ENCODE peak calls at places on chromosomes 3 and 15, in seven cellular contexts. E is BE2C, G is IMR-90, C is neural crest cell, D is right lobe of liver, S is suprapubic skin, I is nephron progenitor cell. F is an unnamed sample.
A peak's percentile ranks its signal among the peaks of the same experiment; 100 is the strongest.

GRCh38 chr15:84819291-84819768 is 2.2 kb downstream of the ALPK3 start:
- DNase-seq in E (peak; percentile 48), G (no peak), C (no peak), D (peak; percentile 49), S (no peak), I (no peak), F (no peak)

GRCh38 chr3:129597087-129597791 is 9.2 kb downstream of the PLXND1 start:
- DNase-seq in E (no peak), G (peak; percentile 36), C (no peak), D (no peak), S (no peak), I (peak; percentile 60), F (no peak)

GRCh38 chr15:37638139-37638538 is 296.3 kb upstream of the TMCO5A start:
- DNase-seq in E (no peak), G (no peak), C (no peak), D (no peak), S (no peak), I (no peak), F (no peak)

GRCh38 chr3:133797396-133798105 is 8.1 kb upstream of the SRPRB start:
- DNase-seq in E (no peak), G (peak; percentile 4), C (no peak), D (no peak), S (no peak), I (no peak), F (no peak)

GRCh38 chr3:134615743-134616142 is 35.1 kb downstream of the KY start:
- DNase-seq in E (no peak), G (no peak), C (no peak), D (no peak), S (no peak), I (no peak), F (no peak)

GRCh38 chr3:46946856-46947544 is 29.5 kb downstream of the CCDC12 start:
- DNase-seq in E (peak; percentile 66), G (peak; percentile 31), C (no peak), D (peak; percentile 73), S (no peak), I (no peak), F (no peak)

GRCh38 chr3:138854940-138855339 is 20.2 kb upstream of the PIK3CB start:
- DNase-seq in E (no peak), G (no peak), C (no peak), D (no peak), S (no peak), I (no peak), F (no peak)

GRCh38 chr3:23480324-23480704 is 277.2 kb downstream of the UBE2E2 start:
- DNase-seq in E (no peak), G (no peak), C (no peak), D (no peak), S (no peak), I (no peak), F (no peak)

GRCh38 chr15:94255540-94255939 is 24.2 kb downstream of the MCTP2 start:
- DNase-seq in E (no peak), G (no peak), C (no peak), D (no peak), S (no peak), I (no peak), F (no peak)

GRCh38 chr3:157493627-157494550 is 9.3 kb downstream of the VEPH1 start:
- DNase-seq in E (no peak), G (peak; percentile 71), C (no peak), D (no peak), S (no peak), I (no peak), F (no peak)

GRCh38 chr3:160885791-160886286 is 129.8 kb downstream of the PPM1L start:
- DNase-seq in E (peak; percentile 100), G (peak; percentile 27), C (peak; percentile 35), D (no peak), S (no peak), I (peak; percentile 69), F (no peak)

GRCh38 chr3:154244644-154245043 is 79.6 kb downstream of the DHX36 start:
- DNase-seq in E (no peak), G (peak; percentile 61), C (no peak), D (no peak), S (no peak), I (no peak), F (no peak)

GRCh38 chr3:181274025-181274424 is 284.5 kb upstream of the DNAJC19 start:
- DNase-seq in E (no peak), G (no peak), C (no peak), D (no peak), S (no peak), I (no peak), F (no peak)

GRCh38 chr15:90529369-90530249 is at the start of gene CRTC3:
- DNase-seq in E (peak; percentile 66), G (peak; percentile 48), C (peak; percentile 44), D (peak; percentile 70), S (no peak), I (peak; percentile 64), F (peak; percentile 76)

GRCh38 chr3:174204765-174205164 is 654.4 kb upstream of the NAALADL2 start:
- DNase-seq in E (no peak), G (no peak), C (no peak), D (no peak), S (no peak), I (no peak), F (no peak)

GRCh38 chr15:88255496-88256171 is 905 bp downstream of the NTRK3 start:
- DNase-seq in E (peak; percentile 71), G (peak; percentile 20), C (peak; percentile 28), D (peak; percentile 37), S (no peak), I (peak; percentile 79), F (no peak)

GRCh38 chr15:93047621-93048425 is 41.2 kb downstream of the RGMA start:
- DNase-seq in E (no peak), G (no peak), C (no peak), D (no peak), S (peak; percentile 72), I (no peak), F (no peak)

GRCh38 chr3:11459147-11459837 is 184.4 kb downstream of the VGLL4 start:
- DNase-seq in E (no peak), G (peak; percentile 70), C (no peak), D (no peak), S (no peak), I (no peak), F (no peak)

GRCh38 chr3:8371085-8371551 is 130.5 kb upstream of the LMCD1 start:
- DNase-seq in E (no peak), G (peak; percentile 53), C (no peak), D (no peak), S (no peak), I (no peak), F (no peak)

GRCh38 chr3:105177558-105177957 is 189.2 kb upstream of the ALCAM start:
- DNase-seq in E (peak; percentile 15), G (peak; percentile 54), C (no peak), D (no peak), S (no peak), I (no peak), F (no peak)

GRCh38 chr15:52733696-52734255 is 54.6 kb upstream of the ATOSA start:
- DNase-seq in E (no peak), G (no peak), C (no peak), D (no peak), S (no peak), I (no peak), F (no peak)

GRCh38 chr15:90208372-90208771 is 7.2 kb downstream of the SEMA4B start:
- DNase-seq in E (no peak), G (no peak), C (no peak), D (no peak), S (no peak), I (no peak), F (no peak)

GRCh38 chr15:77892335-77892734 is 185.2 kb downstream of the TBC1D2B start:
- DNase-seq in E (no peak), G (no peak), C (no peak), D (peak; percentile 5), S (no peak), I (no peak), F (no peak)

GRCh38 chr3:54180926-54181325 is 58.6 kb downstream of the CACNA2D3 start:
- DNase-seq in E (no peak), G (no peak), C (no peak), D (no peak), S (no peak), I (no peak), F (no peak)

GRCh38 chr3:194395201-194395600 is 3.9 kb downstream of the GP5 start:
- DNase-seq in E (no peak), G (peak; percentile 48), C (no peak), D (no peak), S (no peak), I (no peak), F (no peak)

GRCh38 chr15:64105113-64105704 is 9.4 kb downstream of the SNX1 start:
- DNase-seq in E (no peak), G (peak; percentile 57), C (no peak), D (no peak), S (no peak), I (no peak), F (no peak)
- TF ChIP-seq CTCF in E (no peak), G (no peak), C (no peak), D (no peak), S (no peak), I (no peak), F (no peak)

GRCh38 chr15:100172356-100173024 is 169.3 kb downstream of the ADAMTS17 start:
- DNase-seq in E (no peak), G (no peak), C (no peak), D (no peak), S (no peak), I (no peak), F (peak; percentile 15)
- TF ChIP-seq CTCF in E (no peak), G (no peak), C (no peak), D (no peak), S (no peak), I (no peak), F (no peak)

DNA sequence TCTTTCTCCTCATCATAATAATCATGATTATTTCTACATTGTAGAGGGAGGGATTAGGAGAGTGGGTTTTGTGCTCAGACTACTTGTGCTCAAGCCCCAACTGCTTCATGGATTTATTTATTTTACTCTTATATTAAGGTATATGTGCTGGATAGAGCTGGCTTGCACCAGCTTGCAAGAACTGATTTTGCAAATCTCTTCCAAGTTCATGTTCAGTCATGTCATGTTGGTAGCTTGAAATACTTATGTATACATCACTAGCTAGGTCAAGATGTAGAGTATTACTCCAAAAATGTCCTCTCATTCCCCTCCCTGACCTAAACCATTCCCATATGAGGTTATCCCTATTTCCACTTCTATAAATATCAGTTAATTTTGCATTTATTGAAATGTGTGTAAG is 293.9 kb upstream of the RBMS3 start:
- DNase-seq in E (no peak), G (no peak), C (no peak), D (no peak), S (no peak), I (no peak), F (no peak)
- TF ChIP-seq CTCF in E (no peak), G (no peak), C (no peak), D (no peak), S (no peak), I (no peak), F (no peak)

DNA sequence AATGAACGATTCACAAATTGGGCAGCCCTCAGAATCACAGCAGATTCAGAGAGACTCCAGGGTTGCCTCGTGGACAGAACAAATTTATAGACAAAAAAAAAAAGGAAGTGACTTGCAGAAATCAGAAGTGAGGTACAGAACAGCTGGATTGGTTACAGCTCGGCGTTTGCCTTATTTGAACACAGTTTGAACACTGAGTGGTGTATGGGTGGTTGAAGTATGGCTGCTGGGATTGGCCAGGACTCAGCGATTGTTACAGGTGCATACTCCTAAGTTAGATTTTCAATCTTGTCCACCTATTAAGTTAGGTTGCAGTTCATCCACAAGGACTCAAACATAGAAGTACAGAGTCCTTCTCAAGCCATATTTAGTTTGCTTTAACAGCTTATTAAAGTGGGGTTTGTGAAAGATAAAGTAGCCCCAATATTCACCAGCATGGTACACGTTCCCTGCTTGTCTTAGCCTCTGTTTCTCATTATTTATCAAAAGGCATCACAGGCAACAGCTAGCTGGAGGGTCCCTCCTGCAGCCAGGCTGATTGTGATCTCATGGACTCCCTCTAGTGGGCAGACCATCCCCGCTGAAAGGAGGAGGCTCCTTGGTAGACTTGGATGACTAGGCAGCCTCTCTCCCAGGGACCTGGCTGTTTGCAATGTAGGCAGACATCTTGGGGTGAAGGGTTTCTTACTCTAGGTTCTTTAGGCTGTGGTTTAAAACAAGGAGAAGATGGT is 17.6 kb upstream of the ALDH1L1 start:
- DNase-seq in E (peak; percentile 77), G (peak; percentile 60), C (peak; percentile 61), D (peak; percentile 75), S (no peak), I (peak; percentile 53), F (no peak)
- TF ChIP-seq CTCF in E (peak; percentile 92), G (peak; percentile 72), C (peak; percentile 73), D (peak; percentile 78), S (no peak), I (peak; percentile 54), F (peak; percentile 74)